ENCODE peak calls at places on chromosomes 5 and 9, in five cellular contexts. M, K, F, G and X are unnamed samples.

GRCh38 chr9:137035937-137036336 is 4.0 kb upstream of the FUT7 start:
- DNase-seq in M (no peak), K (no peak), F (no peak), G (no peak), X (no peak)

GRCh38 chr9:36007309-36007708 is 29.4 kb upstream of the RECK start:
- DNase-seq in M (no peak), K (no peak), F (no peak), G (no peak), X (no peak)

GRCh38 chr9:127121628-127122175 is 733 bp downstream of the ANGPTL2 start:
- DNase-seq in M (no peak), K (no peak), F (no peak), G (no peak), X (peak)

GRCh38 chr5:179316961-179317360 is 28.3 kb downstream of the ADAMTS2 start:
- DNase-seq in M (no peak), K (no peak), F (no peak), G (no peak), X (no peak)

GRCh38 chr9:85738509-85738908 is 3.2 kb downstream of the AGTPBP1 start:
- DNase-seq in M (no peak), K (no peak), F (no peak), G (no peak), X (no peak)

GRCh38 chr5:16492398-16493175 is 27.0 kb upstream of the ZNF622 start:
- DNase-seq in M (peak), K (no peak), F (no peak), G (peak), X (no peak)

GRCh38 chr5:157977957-157978505 is 119.1 kb upstream of the CLINT1 start:
- DNase-seq in M (no peak), K (no peak), F (no peak), G (no peak), X (no peak)

GRCh38 chr5:136210259-136210658 is 17.3 kb upstream of the SMIM32 start:
- DNase-seq in M (no peak), K (no peak), F (no peak), G (no peak), X (no peak)

GRCh38 chr9:93644397-93645088 is 68.2 kb downstream of the PHF2 start:
- DNase-seq in M (no peak), K (no peak), F (no peak), G (no peak), X (no peak)

GRCh38 chr5:170296036-170296934 is 1.3 kb downstream of the LCP2 start:
- DNase-seq in M (no peak), K (no peak), F (no peak), G (no peak), X (no peak)

GRCh38 chr9:137303031-137303892 is 1.2 kb upstream of the NRARP start:
- DNase-seq in M (no peak), K (peak), F (no peak), G (no peak), X (no peak)

GRCh38 chr5:172533399-172534228 is 79.3 kb upstream of the SH3PXD2B start:
- DNase-seq in M (no peak), K (no peak), F (no peak), G (no peak), X (no peak)

GRCh38 chr5:139445325-139446170 is 6.2 kb upstream of the DNAJC18 start:
- DNase-seq in M (peak), K (no peak), F (no peak), G (no peak), X (no peak)

GRCh38 chr9:95724253-95724991 is 151.1 kb upstream of the ERCC6L2 start:
- DNase-seq in M (no peak), K (peak), F (peak), G (no peak), X (no peak)

GRCh38 chr5:173767580-173768266 is 120.4 kb upstream of the CPEB4 start:
- DNase-seq in M (no peak), K (no peak), F (no peak), G (no peak), X (no peak)

GRCh38 chr5:150412319-150413175 is at the start of gene CD74:
- DNase-seq in M (no peak), K (peak), F (peak), G (no peak), X (peak)

GRCh38 chr5:5492087-5492933 is 69.8 kb downstream of the ICE1 start:
- DNase-seq in M (no peak), K (no peak), F (peak), G (peak), X (peak)

GRCh38 chr9:123828449-123828848 is 101.5 kb downstream of the DENND1A start:
- DNase-seq in M (no peak), K (no peak), F (no peak), G (no peak), X (no peak)

GRCh38 chr9:125558453-125559084 is 148.4 kb downstream of the MAPKAP1 start:
- DNase-seq in M (peak), K (no peak), F (peak), G (peak), X (peak)

GRCh38 chr5:52800394-52801213 is 12.9 kb downstream of the ITGA1 start:
- DNase-seq in M (no peak), K (peak), F (peak), G (no peak), X (peak)

GRCh38 chr9:81592890-81593271 is 96.5 kb downstream of the TLE1 start:
- DNase-seq in M (no peak), K (no peak), F (no peak), G (no peak), X (no peak)

GRCh38 chr5:1185652-1186350 is 15.6 kb upstream of the SLC6A19 start:
- DNase-seq in M (no peak), K (no peak), F (no peak), G (no peak), X (no peak)

GRCh38 chr9:20988916-20989315 is 42.5 kb downstream of the HACD4 start:
- DNase-seq in M (no peak), K (no peak), F (no peak), G (peak), X (no peak)

GRCh38 chr5:126811515-126812198 is 34.7 kb downstream of the LMNB1 start:
- DNase-seq in M (no peak), K (no peak), F (no peak), G (no peak), X (no peak)

GRCh38 chr5:71932649-71933338 is 174.5 kb upstream of the MAP1B start:
- DNase-seq in M (no peak), K (no peak), F (no peak), G (peak), X (peak)

GRCh38 chr9:83708515-83709158 is 879 bp upstream of the UBQLN1 start:
- DNase-seq in M (no peak), K (peak), F (peak), G (peak), X (peak)

GRCh38 chr5:168227973-168228615 is 63.4 kb upstream of the WWC1 start:
- DNase-seq in M (no peak), K (no peak), F (no peak), G (no peak), X (no peak)

GRCh38 chr5:33701251-33701650 is 190.5 kb downstream of the ADAMTS12 start:
- DNase-seq in M (no peak), K (no peak), F (no peak), G (no peak), X (peak)

GRCh38 chr5:36150676-36151433 is 832 bp downstream of the LMBRD2 start:
- DNase-seq in M (no peak), K (peak), F (peak), G (peak), X (peak)